ENCODE peak calls at places on chromosomes 2 and 18, in eight cellular contexts. One of them, this sample, is unnamed.
A peak's percentile ranks its signal among the peaks of the same experiment; 100 is the strongest.

GRCh38 chr2:33208400-33208799 is 261.6 kb downstream of the LTBP1 start:
- DNase-seq in NCI-H1694: no peak
- DNase-seq in coronary artery: no peak
- DNase-seq in PC-3: no peak
- DNase-seq in posterior vena cava: no peak
- DNase-seq in neural progenitor cell: no peak
- DNase-seq in C1 segment of cervical spinal cord: no peak
- DNase-seq in AG09319: no peak
- DNase-seq in this sample: no peak

GRCh38 chr2:100606332-100606731 is 43.5 kb downstream of the PDCL3 start:
- DNase-seq in neural progenitor cell: no peak
- DNase-seq in posterior vena cava: no peak
- DNase-seq in AG09319: no peak
- DNase-seq in PC-3: peak; percentile 26
- DNase-seq in NCI-H1694: no peak
- DNase-seq in C1 segment of cervical spinal cord: no peak
- DNase-seq in coronary artery: no peak
- DNase-seq in this sample: no peak

GRCh38 chr2:216985658-216986141 is 125.8 kb upstream of the TNP1 start:
- DNase-seq in PC-3: no peak
- DNase-seq in posterior vena cava: no peak
- DNase-seq in NCI-H1694: no peak
- DNase-seq in C1 segment of cervical spinal cord: no peak
- DNase-seq in AG09319: no peak
- DNase-seq in neural progenitor cell: peak; percentile 73
- DNase-seq in coronary artery: no peak
- DNase-seq in this sample: no peak

GRCh38 chr2:31533036-31533435 is 47.7 kb downstream of the SRD5A2 start:
- DNase-seq in C1 segment of cervical spinal cord: no peak
- DNase-seq in neural progenitor cell: no peak
- DNase-seq in AG09319: no peak
- DNase-seq in NCI-H1694: no peak
- DNase-seq in PC-3: no peak
- DNase-seq in coronary artery: no peak
- DNase-seq in posterior vena cava: no peak
- DNase-seq in this sample: peak; percentile 70

GRCh38 chr2:37582911-37583310 is 88.5 kb downstream of the CDC42EP3 start:
- DNase-seq in PC-3: no peak
- DNase-seq in neural progenitor cell: no peak
- DNase-seq in coronary artery: no peak
- DNase-seq in posterior vena cava: no peak
- DNase-seq in C1 segment of cervical spinal cord: no peak
- DNase-seq in AG09319: no peak
- DNase-seq in NCI-H1694: peak; percentile 33
- DNase-seq in this sample: no peak

GRCh38 chr2:241195506-241196130 is 7.1 kb downstream of the ANO7 start:
- DNase-seq in AG09319: no peak
- DNase-seq in neural progenitor cell: no peak
- DNase-seq in PC-3: no peak
- DNase-seq in C1 segment of cervical spinal cord: no peak
- DNase-seq in coronary artery: no peak
- DNase-seq in NCI-H1694: no peak
- DNase-seq in posterior vena cava: peak; percentile 72
- DNase-seq in this sample: no peak

GRCh38 chr2:17476060-17476459 is 42.2 kb downstream of the RAD51AP2 start:
- DNase-seq in AG09319: no peak
- DNase-seq in coronary artery: no peak
- DNase-seq in posterior vena cava: no peak
- DNase-seq in PC-3: no peak
- DNase-seq in neural progenitor cell: no peak
- DNase-seq in C1 segment of cervical spinal cord: no peak
- DNase-seq in NCI-H1694: no peak
- DNase-seq in this sample: no peak

GRCh38 chr2:102122115-102122514 is 20.4 kb upstream of the IL1R1 start:
- DNase-seq in neural progenitor cell: no peak
- DNase-seq in C1 segment of cervical spinal cord: no peak
- DNase-seq in posterior vena cava: no peak
- DNase-seq in coronary artery: no peak
- DNase-seq in NCI-H1694: no peak
- DNase-seq in PC-3: peak; percentile 40
- DNase-seq in AG09319: peak; percentile 80
- DNase-seq in this sample: no peak

GRCh38 chr2:226868331-226868730 is 32.5 kb downstream of the RHBDD1 start:
- DNase-seq in posterior vena cava: no peak
- DNase-seq in neural progenitor cell: no peak
- DNase-seq in AG09319: no peak
- DNase-seq in PC-3: no peak
- DNase-seq in C1 segment of cervical spinal cord: no peak
- DNase-seq in NCI-H1694: no peak
- DNase-seq in coronary artery: no peak
- DNase-seq in this sample: no peak

GRCh38 chr2:12284487-12284886 is 432.2 kb upstream of the TRIB2 start:
- DNase-seq in posterior vena cava: no peak
- DNase-seq in C1 segment of cervical spinal cord: no peak
- DNase-seq in neural progenitor cell: no peak
- DNase-seq in AG09319: no peak
- DNase-seq in coronary artery: no peak
- DNase-seq in PC-3: peak; percentile 83
- DNase-seq in NCI-H1694: no peak
- DNase-seq in this sample: no peak

GRCh38 chr2:26088038-26088643 is 54.3 kb downstream of the RAB10 start:
- DNase-seq in C1 segment of cervical spinal cord: no peak
- DNase-seq in neural progenitor cell: peak; percentile 47
- DNase-seq in AG09319: no peak
- DNase-seq in PC-3: peak; percentile 56
- DNase-seq in NCI-H1694: peak; percentile 24
- DNase-seq in coronary artery: no peak
- DNase-seq in posterior vena cava: no peak
- DNase-seq in this sample: peak; percentile 62

GRCh38 chr2:30239308-30240161 is 8.2 kb downstream of the LBH start:
- DNase-seq in neural progenitor cell: peak; percentile 69
- DNase-seq in PC-3: peak; percentile 69
- DNase-seq in posterior vena cava: peak; percentile 92
- DNase-seq in C1 segment of cervical spinal cord: no peak
- DNase-seq in NCI-H1694: no peak
- DNase-seq in AG09319: peak; percentile 38
- DNase-seq in coronary artery: peak; percentile 88
- DNase-seq in this sample: no peak

GRCh38 chr2:158024288-158024898 is 77.3 kb upstream of the UPP2 start:
- DNase-seq in AG09319: peak; percentile 15
- DNase-seq in PC-3: peak; percentile 74
- DNase-seq in posterior vena cava: no peak
- DNase-seq in neural progenitor cell: peak; percentile 62
- DNase-seq in C1 segment of cervical spinal cord: no peak
- DNase-seq in coronary artery: no peak
- DNase-seq in NCI-H1694: peak; percentile 53
- DNase-seq in this sample: peak; percentile 57

GRCh38 chr2:148978736-148979135 is 59.8 kb upstream of the LYPD6B start:
- DNase-seq in neural progenitor cell: no peak
- DNase-seq in PC-3: no peak
- DNase-seq in AG09319: peak; percentile 16
- DNase-seq in C1 segment of cervical spinal cord: no peak
- DNase-seq in coronary artery: no peak
- DNase-seq in NCI-H1694: peak; percentile 65
- DNase-seq in posterior vena cava: no peak
- DNase-seq in this sample: no peak

GRCh38 chr2:121377676-121378075 is 92.7 kb upstream of the TFCP2L1 start:
- DNase-seq in neural progenitor cell: no peak
- DNase-seq in AG09319: no peak
- DNase-seq in PC-3: no peak
- DNase-seq in posterior vena cava: no peak
- DNase-seq in coronary artery: no peak
- DNase-seq in NCI-H1694: no peak
- DNase-seq in C1 segment of cervical spinal cord: no peak
- DNase-seq in this sample: no peak

GRCh38 chr18:21293479-21293878 is 51.4 kb downstream of the GREB1L start:
- DNase-seq in NCI-H1694: no peak
- DNase-seq in coronary artery: no peak
- DNase-seq in AG09319: no peak
- DNase-seq in PC-3: no peak
- DNase-seq in C1 segment of cervical spinal cord: no peak
- DNase-seq in posterior vena cava: no peak
- DNase-seq in neural progenitor cell: no peak
- DNase-seq in this sample: no peak

GRCh38 chr2:196101325-196101981 is 32.8 kb upstream of the DNAH7 start:
- DNase-seq in C1 segment of cervical spinal cord: no peak
- DNase-seq in neural progenitor cell: no peak
- DNase-seq in PC-3: no peak
- DNase-seq in NCI-H1694: no peak
- DNase-seq in AG09319: no peak
- DNase-seq in coronary artery: no peak
- DNase-seq in posterior vena cava: no peak
- DNase-seq in this sample: no peak

GRCh38 chr2:199704358-199705238 is 146.4 kb downstream of the FTCDNL1 start:
- DNase-seq in NCI-H1694: peak; percentile 56
- DNase-seq in coronary artery: no peak
- DNase-seq in neural progenitor cell: peak; percentile 51
- DNase-seq in posterior vena cava: no peak
- DNase-seq in C1 segment of cervical spinal cord: no peak
- DNase-seq in AG09319: peak; percentile 5
- DNase-seq in PC-3: peak; percentile 74
- DNase-seq in this sample: no peak

GRCh38 chr2:128640166-128640846 is 321.6 kb upstream of the HS6ST1 start:
- DNase-seq in AG09319: no peak
- DNase-seq in NCI-H1694: no peak
- DNase-seq in coronary artery: peak; percentile 55
- DNase-seq in PC-3: no peak
- DNase-seq in neural progenitor cell: no peak
- DNase-seq in posterior vena cava: peak; percentile 52
- DNase-seq in C1 segment of cervical spinal cord: no peak
- DNase-seq in this sample: no peak

GRCh38 chr18:31498450-31499156 is 626 bp downstream of the DSG2 start:
- DNase-seq in NCI-H1694: no peak
- DNase-seq in neural progenitor cell: peak; percentile 6
- DNase-seq in coronary artery: no peak
- DNase-seq in PC-3: no peak
- DNase-seq in C1 segment of cervical spinal cord: no peak
- DNase-seq in posterior vena cava: no peak
- DNase-seq in AG09319: no peak
- DNase-seq in this sample: no peak

GRCh38 chr2:33141476-33141875 is 194.7 kb downstream of the LTBP1 start:
- DNase-seq in coronary artery: no peak
- DNase-seq in NCI-H1694: no peak
- DNase-seq in PC-3: no peak
- DNase-seq in posterior vena cava: no peak
- DNase-seq in AG09319: no peak
- DNase-seq in neural progenitor cell: no peak
- DNase-seq in C1 segment of cervical spinal cord: no peak
- DNase-seq in this sample: no peak

GRCh38 chr2:165070089-165070488 is 114.8 kb upstream of the SLC38A11 start:
- DNase-seq in neural progenitor cell: peak; percentile 37
- DNase-seq in AG09319: no peak
- DNase-seq in coronary artery: no peak
- DNase-seq in C1 segment of cervical spinal cord: no peak
- DNase-seq in posterior vena cava: no peak
- DNase-seq in NCI-H1694: no peak
- DNase-seq in PC-3: no peak
- DNase-seq in this sample: no peak

GRCh38 chr2:12318427-12319057 is 398.2 kb upstream of the TRIB2 start:
- DNase-seq in PC-3: peak; percentile 95
- DNase-seq in NCI-H1694: no peak
- DNase-seq in posterior vena cava: no peak
- DNase-seq in AG09319: peak; percentile 5
- DNase-seq in neural progenitor cell: no peak
- DNase-seq in C1 segment of cervical spinal cord: no peak
- DNase-seq in coronary artery: no peak
- DNase-seq in this sample: no peak

GRCh38 chr2:66867038-66867380 is 432.1 kb downstream of the MEIS1 start:
- DNase-seq in NCI-H1694: no peak
- DNase-seq in PC-3: no peak
- DNase-seq in neural progenitor cell: no peak
- DNase-seq in C1 segment of cervical spinal cord: no peak
- DNase-seq in AG09319: no peak
- DNase-seq in coronary artery: no peak
- DNase-seq in posterior vena cava: no peak
- DNase-seq in this sample: no peak

GRCh38 chr2:138020432-138020831 is 56.2 kb downstream of the HNMT start:
- DNase-seq in AG09319: no peak
- DNase-seq in NCI-H1694: no peak
- DNase-seq in neural progenitor cell: no peak
- DNase-seq in posterior vena cava: no peak
- DNase-seq in C1 segment of cervical spinal cord: no peak
- DNase-seq in coronary artery: no peak
- DNase-seq in PC-3: no peak
- DNase-seq in this sample: no peak

GRCh38 chr2:152222975-152223638 is 47.5 kb upstream of the STAM2 start:
- DNase-seq in PC-3: peak; percentile 77
- DNase-seq in coronary artery: no peak
- DNase-seq in C1 segment of cervical spinal cord: no peak
- DNase-seq in NCI-H1694: peak; percentile 66
- DNase-seq in neural progenitor cell: peak; percentile 16
- DNase-seq in AG09319: peak; percentile 53
- DNase-seq in posterior vena cava: no peak
- DNase-seq in this sample: peak; percentile 33

GRCh38 chr2:159052157-159052561 is 83.7 kb downstream of the TANC1 start:
- DNase-seq in C1 segment of cervical spinal cord: no peak
- DNase-seq in AG09319: no peak
- DNase-seq in coronary artery: no peak
- DNase-seq in posterior vena cava: no peak
- DNase-seq in PC-3: no peak
- DNase-seq in NCI-H1694: no peak
- DNase-seq in neural progenitor cell: no peak
- DNase-seq in this sample: no peak

GRCh38 chr2:100888602-100889001 is 68.7 kb downstream of the NPAS2 start:
- DNase-seq in C1 segment of cervical spinal cord: no peak
- DNase-seq in coronary artery: no peak
- DNase-seq in NCI-H1694: no peak
- DNase-seq in posterior vena cava: no peak
- DNase-seq in PC-3: no peak
- DNase-seq in AG09319: no peak
- DNase-seq in neural progenitor cell: no peak
- DNase-seq in this sample: no peak

GRCh38 chr2:136319227-136319626 is 201.3 kb upstream of the CXCR4 start:
- DNase-seq in coronary artery: no peak
- DNase-seq in C1 segment of cervical spinal cord: no peak
- DNase-seq in posterior vena cava: no peak
- DNase-seq in AG09319: no peak
- DNase-seq in neural progenitor cell: peak; percentile 28
- DNase-seq in NCI-H1694: no peak
- DNase-seq in PC-3: no peak
- DNase-seq in this sample: no peak

GRCh38 chr18:10726198-10727068 is 200.6 kb downstream of the NAPG start:
- DNase-seq in neural progenitor cell: no peak
- DNase-seq in coronary artery: no peak
- DNase-seq in AG09319: no peak
- DNase-seq in PC-3: no peak
- DNase-seq in posterior vena cava: no peak
- DNase-seq in C1 segment of cervical spinal cord: no peak
- DNase-seq in NCI-H1694: no peak
- DNase-seq in this sample: peak; percentile 28

GRCh38 chr2:168729455-168729854 is 73.0 kb upstream of the NOSTRIN start:
- DNase-seq in NCI-H1694: no peak
- DNase-seq in neural progenitor cell: no peak
- DNase-seq in coronary artery: no peak
- DNase-seq in PC-3: no peak
- DNase-seq in AG09319: no peak
- DNase-seq in C1 segment of cervical spinal cord: no peak
- DNase-seq in posterior vena cava: no peak
- DNase-seq in this sample: peak; percentile 39

GRCh38 chr2:19667536-19667949 is 234.2 kb downstream of the TTC32 start:
- DNase-seq in AG09319: no peak
- DNase-seq in C1 segment of cervical spinal cord: no peak
- DNase-seq in PC-3: no peak
- DNase-seq in neural progenitor cell: no peak
- DNase-seq in posterior vena cava: no peak
- DNase-seq in NCI-H1694: no peak
- DNase-seq in coronary artery: peak; percentile 43
- DNase-seq in this sample: no peak

GRCh38 chr18:78908462-78908861 is 71.2 kb upstream of the SALL3 start:
- DNase-seq in coronary artery: peak; percentile 31
- DNase-seq in NCI-H1694: no peak
- DNase-seq in C1 segment of cervical spinal cord: no peak
- DNase-seq in posterior vena cava: peak; percentile 75
- DNase-seq in AG09319: no peak
- DNase-seq in PC-3: no peak
- DNase-seq in neural progenitor cell: no peak
- DNase-seq in this sample: no peak

GRCh38 chr2:140436956-140437355 is 1656.8 kb upstream of the NXPH2 start:
- DNase-seq in C1 segment of cervical spinal cord: no peak
- DNase-seq in posterior vena cava: no peak
- DNase-seq in AG09319: no peak
- DNase-seq in neural progenitor cell: peak; percentile 3
- DNase-seq in PC-3: no peak
- DNase-seq in coronary artery: no peak
- DNase-seq in NCI-H1694: no peak
- DNase-seq in this sample: no peak